ENCODE peak calls at places on chromosome 2, in four cellular contexts. J, R, D and M are unnamed samples.

GRCh38 chr2:43611987-43612894 is 16.4 kb upstream of the THADA start:
- DNase-seq in J (peak), R (peak), D (peak), M (peak)

GRCh38 chr2:65658871-65659270 is 226.5 kb upstream of the SPRED2 start:
- DNase-seq in J (no peak), R (no peak), D (no peak), M (no peak)

GRCh38 chr2:97695744-97696143 is 17.6 kb upstream of the ZAP70 start:
- DNase-seq in J (no peak), R (no peak), D (no peak), M (no peak)

GRCh38 chr2:196413821-196414274 is 225.7 kb upstream of the CCDC150 start:
- DNase-seq in J (no peak), R (no peak), D (no peak), M (no peak)

GRCh38 chr2:40113997-40114396 is 334.9 kb upstream of the THUMPD2 start:
- DNase-seq in J (no peak), R (no peak), D (no peak), M (no peak)

GRCh38 chr2:239935789-239936758 is 89.1 kb downstream of the NDUFA10 start:
- DNase-seq in J (peak), R (peak), D (no peak), M (peak)

GRCh38 chr2:75290600-75291140 is 91.3 kb upstream of the TACR1 start:
- DNase-seq in J (no peak), R (no peak), D (no peak), M (no peak)

GRCh38 chr2:31347788-31348187 is 66.8 kb downstream of the XDH start:
- DNase-seq in J (no peak), R (no peak), D (no peak), M (no peak)

GRCh38 chr2:1802046-1802445 is 57.7 kb upstream of the PXDN start:
- DNase-seq in J (no peak), R (no peak), D (no peak), M (no peak)

GRCh38 chr2:203994735-203995134 is 58.2 kb downstream of the ICOS start:
- DNase-seq in J (no peak), R (no peak), D (no peak), M (peak)

GRCh38 chr2:178105566-178105965 is 6.7 kb upstream of the RBM45 start:
- DNase-seq in J (no peak), R (peak), D (no peak), M (no peak)

GRCh38 chr2:239227661-239228371 is 173.0 kb downstream of the HDAC4 start:
- DNase-seq in J (no peak), R (peak), D (no peak), M (no peak)

GRCh38 chr2:32723467-32724079 is 95.7 kb downstream of the TTC27 start:
- DNase-seq in J (no peak), R (no peak), D (no peak), M (no peak)

GRCh38 chr2:204150695-204151240 is 214.2 kb downstream of the ICOS start:
- DNase-seq in J (no peak), R (peak), D (no peak), M (peak)

GRCh38 chr2:228444156-228444555 is 262.7 kb upstream of the SPHKAP start:
- DNase-seq in J (no peak), R (no peak), D (no peak), M (no peak)

GRCh38 chr2:58032751-58033055 is 13.9 kb upstream of the VRK2 start:
- DNase-seq in J (no peak), R (no peak), D (no peak), M (no peak)

GRCh38 chr2:189022002-189022401 is 47.8 kb downstream of the COL3A1 start:
- DNase-seq in J (peak), R (no peak), D (no peak), M (no peak)

GRCh38 chr2:40243581-40243980 is 208.3 kb downstream of the SLC8A1 start:
- DNase-seq in J (no peak), R (no peak), D (no peak), M (no peak)

GRCh38 chr2:197504000-197504399 is 3.8 kb downstream of the HSPE1 start:
- DNase-seq in J (no peak), R (no peak), D (no peak), M (no peak)

GRCh38 chr2:24015562-24016375 is 5.9 kb downstream of the MFSD2B start:
- DNase-seq in J (no peak), R (no peak), D (peak), M (no peak)

GRCh38 chr2:165969227-165969626 is 15.7 kb upstream of the TTC21B start:
- DNase-seq in J (no peak), R (no peak), D (no peak), M (no peak)

GRCh38 chr2:188787002-188787660 is 187.0 kb upstream of the COL3A1 start:
- DNase-seq in J (no peak), R (no peak), D (no peak), M (no peak)

GRCh38 chr2:174033163-174033550 is 68.0 kb upstream of the SP3 start:
- DNase-seq in J (no peak), R (no peak), D (no peak), M (no peak)

GRCh38 chr2:86026744-86027065 is 79.0 kb downstream of the POLR1A start:
- DNase-seq in J (no peak), R (no peak), D (no peak), M (no peak)

GRCh38 chr2:26429779-26430654 is 28.3 kb downstream of the DRC1 start:
- DNase-seq in J (no peak), R (peak), D (no peak), M (no peak)

GRCh38 chr2:228359473-228359872 is 178.0 kb upstream of the SPHKAP start:
- DNase-seq in J (no peak), R (no peak), D (no peak), M (no peak)

GRCh38 chr2:185892484-185892883 is 153.9 kb downstream of the FSIP2 start:
- DNase-seq in J (no peak), R (no peak), D (no peak), M (no peak)

GRCh38 chr2:163778045-163778753 is 42.4 kb upstream of the FIGN start:
- DNase-seq in J (no peak), R (peak), D (peak), M (no peak)

GRCh38 chr2:70070557-70071268 is 16.6 kb upstream of the PCBP1 start:
- DNase-seq in J (peak), R (peak), D (peak), M (no peak)

GRCh38 chr2:22812065-22812680 is 572.8 kb upstream of the KLHL29 start:
- DNase-seq in J (no peak), R (no peak), D (no peak), M (no peak)

GRCh38 chr2:69131983-69132675 is 119.2 kb downstream of the ANTXR1 start:
- DNase-seq in J (no peak), R (no peak), D (peak), M (no peak)

GRCh38 chr2:6352906-6353515 is 512.7 kb downstream of the CMPK2 start:
- DNase-seq in J (no peak), R (peak), D (no peak), M (peak)

GRCh38 chr2:32553829-32554432 is 73.9 kb upstream of the TTC27 start:
- DNase-seq in J (no peak), R (no peak), D (no peak), M (no peak)

GRCh38 chr2:215137741-215138340 is 585 bp downstream of the ABCA12 start:
- DNase-seq in J (no peak), R (no peak), D (no peak), M (no peak)

GRCh38 chr2:45612265-45612664 is 1.2 kb upstream of the SRBD1 start:
- DNase-seq in J (no peak), R (peak), D (no peak), M (no peak)

GRCh38 chr2:171879865-171880264 is 14.2 kb downstream of the SLC25A12 start:
- DNase-seq in J (no peak), R (no peak), D (no peak), M (no peak)
- H3K27ac ChIP-seq in J (no peak), R (no peak), D (no peak), M (no peak)

GRCh38 chr2:236892721-236893120 is 193.0 kb upstream of the COPS8 start:
- DNase-seq in J (no peak), R (no peak), D (no peak), M (no peak)

GRCh38 chr2:236894791-236895190 is 190.9 kb upstream of the COPS8 start:
- DNase-seq in J (no peak), R (no peak), D (no peak), M (no peak)

GRCh38 chr2:236896677-236897076 is 189.0 kb upstream of the COPS8 start:
- DNase-seq in J (no peak), R (no peak), D (no peak), M (no peak)

GRCh38 chr2:236899945-236900640 is 185.6 kb upstream of the COPS8 start:
- DNase-seq in J (no peak), R (no peak), D (no peak), M (no peak)

DNA sequence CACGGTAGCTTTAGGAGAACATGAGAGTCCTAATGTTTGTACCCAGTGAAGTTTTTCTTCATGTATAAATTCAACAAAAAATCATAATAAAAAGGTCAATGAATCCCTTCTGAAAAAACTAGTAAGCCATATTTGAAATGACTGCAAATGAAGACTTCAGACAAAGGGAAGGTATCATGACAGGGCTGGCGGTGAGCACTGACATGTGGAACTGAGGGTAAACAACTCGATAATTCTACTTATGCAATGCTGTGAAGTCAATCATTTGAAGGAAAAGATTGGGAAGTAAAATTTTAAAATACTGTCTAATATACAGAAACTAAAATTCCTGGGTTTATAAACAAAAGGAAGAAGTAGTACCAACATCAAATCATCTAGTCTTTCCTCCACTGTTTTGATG is 190.2 kb upstream of the COPS8 start:
- DNase-seq in J (no peak), R (no peak), D (no peak), M (no peak)
- H3K27ac ChIP-seq in J (no peak), R (no peak), D (no peak), M (no peak)

GRCh38 chr2:101124684-101125366 is 26.4 kb downstream of the TBC1D8 start:
- DNase-seq in J (peak), R (peak), D (peak), M (peak)

GRCh38 chr2:101127319-101128056 is 23.7 kb downstream of the TBC1D8 start:
- DNase-seq in J (no peak), R (no peak), D (no peak), M (no peak)

GRCh38 chr2:101124061-101124460 is 27.1 kb downstream of the TBC1D8 start:
- DNase-seq in J (no peak), R (no peak), D (no peak), M (no peak)

GRCh38 chr2:101125799-101126198 is 25.4 kb downstream of the TBC1D8 start:
- DNase-seq in J (no peak), R (no peak), D (no peak), M (no peak)

DNA sequence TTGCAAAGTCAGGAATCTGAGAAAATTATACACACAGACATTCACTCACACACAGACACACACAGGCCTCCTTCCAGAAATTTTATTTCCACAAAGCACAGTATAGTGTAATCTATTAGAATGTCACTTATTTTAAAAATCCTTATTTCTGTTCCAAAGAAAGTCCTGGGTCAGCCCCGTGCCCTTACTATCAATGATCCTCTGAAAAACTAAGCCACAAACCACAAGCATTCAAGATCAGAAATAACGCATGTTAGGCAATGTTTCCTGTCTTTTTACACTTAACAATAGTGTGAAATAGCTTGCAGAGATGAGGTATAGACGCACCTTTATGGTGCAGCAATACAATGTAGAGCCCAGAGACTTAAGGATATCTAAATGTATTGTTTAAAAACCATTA is 25.8 kb downstream of the TBC1D8 start:
- DNase-seq in J (no peak), R (no peak), D (no peak), M (no peak)
- H3K27ac ChIP-seq in J (peak), R (peak), D (peak), M (peak)

GRCh38 chr2:38213619-38214018 is 137.7 kb upstream of the CYP1B1 start:
- DNase-seq in J (no peak), R (no peak), D (no peak), M (no peak)
- H3K27ac ChIP-seq in J (no peak), R (no peak), D (no peak), M (no peak)

DNA sequence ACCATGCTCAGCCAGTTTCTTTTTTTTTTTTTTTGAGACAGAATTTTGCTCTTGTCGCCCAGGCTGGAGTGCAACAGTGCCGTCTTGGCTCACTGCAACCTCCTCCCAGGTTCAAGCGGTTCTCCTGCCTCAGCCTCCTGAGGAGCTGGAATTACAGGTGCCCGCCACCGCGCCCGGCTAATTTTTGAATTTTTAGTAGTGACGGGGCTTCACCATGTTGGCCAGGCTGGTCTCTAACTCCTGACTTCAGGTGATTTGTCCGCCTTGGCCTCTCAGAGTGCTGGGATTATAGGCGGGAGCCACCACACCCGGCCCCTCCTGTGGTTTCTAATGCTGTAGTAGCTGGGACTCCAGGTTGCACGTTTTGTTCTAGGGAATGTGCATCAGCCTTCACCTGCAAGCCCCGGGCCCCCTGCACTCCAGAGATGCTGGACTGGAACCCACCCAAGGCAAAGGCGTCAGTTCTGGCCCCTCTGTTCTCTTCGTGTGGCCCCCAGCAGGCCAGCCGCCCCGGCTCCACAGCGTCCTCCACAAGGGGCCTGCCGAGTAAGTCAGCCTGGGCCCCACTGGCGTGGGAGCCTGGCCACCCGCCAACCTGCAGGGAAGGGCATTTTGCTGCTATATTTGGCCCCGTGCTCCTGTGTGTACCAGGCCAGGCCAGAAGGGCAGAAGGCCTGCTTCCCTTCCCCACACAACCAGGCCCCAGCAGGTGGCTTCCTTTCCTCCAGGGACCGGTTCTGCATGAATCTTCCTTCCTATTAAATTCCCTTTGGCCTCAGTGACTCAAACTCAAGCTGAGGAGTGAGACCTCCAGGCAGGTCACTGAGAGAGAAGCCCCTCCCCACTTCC is 25.7 kb upstream of the B3GNT7 start:
- DNase-seq in J (no peak), R (peak), D (no peak), M (peak)
- H3K27ac ChIP-seq in J (no peak), R (no peak), D (peak), M (no peak)

GRCh38 chr2:47086571-47086970 is 68.5 kb downstream of the STPG4 start:
- DNase-seq in J (no peak), R (no peak), D (no peak), M (no peak)

GRCh38 chr2:47088371-47089082 is 66.6 kb downstream of the STPG4 start:
- DNase-seq in J (no peak), R (no peak), D (no peak), M (no peak)

GRCh38 chr2:47086054-47086471 is 69.0 kb downstream of the STPG4 start:
- DNase-seq in J (no peak), R (no peak), D (no peak), M (peak)

GRCh38 chr2:47089083-47089464 is 66.0 kb downstream of the STPG4 start:
- DNase-seq in J (no peak), R (no peak), D (no peak), M (no peak)

GRCh38 chr2:47087051-47087450 is 68.1 kb downstream of the STPG4 start:
- DNase-seq in J (no peak), R (no peak), D (no peak), M (no peak)
- H3K27ac ChIP-seq in J (peak), R (no peak), D (peak), M (no peak)

GRCh38 chr2:233448220-233448559 is 93.9 kb downstream of the DGKD start:
- DNase-seq in J (peak), R (no peak), D (no peak), M (no peak)

GRCh38 chr2:233449921-233450853 is 95.9 kb downstream of the DGKD start:
- DNase-seq in J (no peak), R (no peak), D (no peak), M (peak)

GRCh38 chr2:233449071-233449901 is 95.0 kb downstream of the DGKD start:
- DNase-seq in J (peak), R (peak), D (no peak), M (peak)

GRCh38 chr2:233447506-233448219 is 93.4 kb downstream of the DGKD start:
- DNase-seq in J (no peak), R (no peak), D (no peak), M (no peak)

DNA sequence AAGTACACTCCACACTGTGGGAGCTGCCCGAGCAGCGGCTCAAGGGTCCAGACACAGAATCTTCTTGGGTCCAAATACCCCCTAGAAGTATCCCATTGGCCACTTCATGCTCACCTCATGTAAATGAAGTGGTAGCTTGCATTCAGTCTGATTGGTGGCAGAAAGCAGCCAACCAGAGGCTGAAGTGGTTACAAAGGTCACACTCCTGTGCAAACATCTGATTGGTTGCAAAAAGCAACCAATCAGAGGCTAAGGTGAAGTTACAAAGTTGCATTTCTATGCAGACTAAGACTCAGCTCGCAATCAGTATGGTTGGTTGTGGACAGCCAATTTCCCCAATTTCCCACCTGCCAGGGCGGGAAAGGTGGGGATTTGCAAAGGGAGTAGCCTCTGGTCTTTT is 94.3 kb downstream of the DGKD start:
- DNase-seq in J (peak), R (no peak), D (no peak), M (no peak)
- H3K27ac ChIP-seq in J (no peak), R (no peak), D (peak), M (no peak)

GRCh38 chr2:216949685-216950397 is 90.0 kb upstream of the TNP1 start:
- DNase-seq in J (no peak), R (no peak), D (no peak), M (no peak)
- H3K27ac ChIP-seq in J (no peak), R (no peak), D (no peak), M (no peak)